ENCODE peak calls at places on chromosomes 6 and 20, in nine cellular contexts. G is hepatocyte; X is MM.1S; K is psoas muscle; Q is CD8-positive, alpha-beta T cell; U is astrocyte; T is esophagus squamous epithelium; S is Panc1; E is kidney. L is an unnamed sample. For H3K4me1, the result is how much of the 10 kb centered on the place peaks cover.

GRCh38 chr6:142819603-142820335 is 125.2 kb downstream of the HIVEP2 start:
- DNase-seq in G (no peak), X (peak), K (no peak), Q (no peak), U (peak), T (no peak), S (no peak), E (no peak), L (no peak)

GRCh38 chr6:163844352-163844751 is 429.8 kb downstream of the QKI start:
- DNase-seq in G (no peak), X (no peak), K (no peak), Q (no peak), U (no peak), T (no peak), S (no peak), E (no peak), L (no peak)

GRCh38 chr20:45095753-45096371 is 5.1 kb downstream of the KCNS1 start:
- DNase-seq in G (peak), X (peak), K (no peak), Q (peak), U (no peak), T (no peak), S (peak), E (no peak), L (peak)

GRCh38 chr6:2819115-2819514 is 22.5 kb downstream of the SERPINB1 start:
- DNase-seq in G (no peak), X (no peak), K (no peak), Q (no peak), U (no peak), T (no peak), S (no peak), E (no peak), L (no peak)

GRCh38 chr20:51528263-51529026 is 14.1 kb downstream of the NFATC2 start:
- DNase-seq in G (no peak), X (no peak), K (no peak), Q (peak), U (no peak), T (no peak), S (no peak), E (no peak), L (no peak)

GRCh38 chr6:1625352-1625773 is 15.6 kb downstream of the FOXC1 start:
- DNase-seq in G (no peak), X (no peak), K (no peak), Q (no peak), U (no peak), T (no peak), S (no peak), E (peak), L (no peak)

GRCh38 chr6:159267165-159267564 is 98.0 kb downstream of the FNDC1 start:
- DNase-seq in G (peak), X (no peak), K (no peak), Q (no peak), U (no peak), T (no peak), S (no peak), E (no peak), L (no peak)

GRCh38 chr6:116087437-116088027 is 13.1 kb upstream of the NT5DC1 start:
- DNase-seq in G (peak), X (peak), K (no peak), Q (no peak), U (peak), T (no peak), S (no peak), E (no peak), L (no peak)

GRCh38 chr20:40535816-40536215 is 153.2 kb downstream of the MAFB start:
- DNase-seq in G (no peak), X (no peak), K (no peak), Q (no peak), U (no peak), T (no peak), S (no peak), E (no peak), L (no peak)

GRCh38 chr6:170093658-170094596 is 197.0 kb downstream of the DLL1 start:
- DNase-seq in G (no peak), X (no peak), K (no peak), Q (no peak), U (no peak), T (no peak), S (no peak), E (peak), L (no peak)

GRCh38 chr6:16766836-16767745 is 5.8 kb upstream of the ATXN1 start:
- DNase-seq in G (no peak), X (no peak), K (no peak), Q (no peak), U (peak), T (no peak), S (no peak), E (no peak), L (no peak)

GRCh38 chr20:45313943-45314342 is 5.8 kb upstream of the MATN4 start:
- DNase-seq in G (no peak), X (no peak), K (no peak), Q (no peak), U (no peak), T (no peak), S (no peak), E (no peak), L (no peak)

GRCh38 chr6:120405947-120406346 is 928.3 kb downstream of the TBC1D32 start:
- DNase-seq in G (no peak), X (no peak), K (no peak), Q (no peak), U (no peak), T (no peak), S (no peak), E (no peak), L (no peak)

GRCh38 chr6:52760105-52760765 is 3.0 kb downstream of the GSTA2 start:
- DNase-seq in G (no peak), X (no peak), K (no peak), Q (no peak), U (no peak), T (no peak), S (no peak), E (no peak), L (no peak)

GRCh38 chr6:119535332-119535731 is 185.8 kb upstream of the MAN1A1 start:
- DNase-seq in G (no peak), X (no peak), K (no peak), Q (no peak), U (no peak), T (no peak), S (no peak), E (no peak), L (no peak)

GRCh38 chr20:63578224-63579016 is 4.4 kb upstream of the HELZ2 start:
- DNase-seq in G (no peak), X (no peak), K (no peak), Q (no peak), U (no peak), T (no peak), S (no peak), E (no peak), L (no peak)

GRCh38 chr6:26097268-26097875 is 10.1 kb downstream of the HFE start:
- DNase-seq in G (peak), X (peak), K (peak), Q (peak), U (no peak), T (no peak), S (no peak), E (no peak), L (peak)

GRCh38 chr6:158020811-158021210 is 39.1 kb downstream of the SYNJ2 start:
- DNase-seq in G (no peak), X (no peak), K (no peak), Q (no peak), U (no peak), T (no peak), S (no peak), E (no peak), L (no peak)

GRCh38 chr20:63691711-63692435 is 4.6 kb upstream of the TNFRSF6B start:
- DNase-seq in G (no peak), X (no peak), K (no peak), Q (no peak), U (no peak), T (no peak), S (no peak), E (peak), L (no peak)

GRCh38 chr20:35368616-35369423 is 43.0 kb downstream of the UQCC1 start:
- DNase-seq in G (no peak), X (peak), K (peak), Q (no peak), U (no peak), T (no peak), S (no peak), E (no peak), L (peak)

GRCh38 chr20:61932199-61932592 is 133.5 kb downstream of the TAF4 start:
- DNase-seq in G (no peak), X (no peak), K (no peak), Q (no peak), U (no peak), T (no peak), S (no peak), E (peak), L (no peak)

GRCh38 chr6:130796313-130796905 is 30.8 kb upstream of the SMLR1 start:
- DNase-seq in G (no peak), X (no peak), K (no peak), Q (no peak), U (peak), T (no peak), S (no peak), E (no peak), L (peak)

GRCh38 chr20:58251979-58252591 is 23.6 kb upstream of the ANKRD60 start:
- DNase-seq in G (peak), X (no peak), K (no peak), Q (no peak), U (peak), T (no peak), S (peak), E (no peak), L (no peak)

GRCh38 chr20:58127731-58128130 is 100.7 kb downstream of the ANKRD60 start:
- DNase-seq in G (no peak), X (no peak), K (no peak), Q (no peak), U (peak), T (no peak), S (no peak), E (no peak), L (no peak)

GRCh38 chr6:106225581-106225980 is 100.0 kb downstream of the ATG5 start:
- DNase-seq in G (no peak), X (no peak), K (no peak), Q (no peak), U (no peak), T (no peak), S (peak), E (no peak), L (no peak)

GRCh38 chr6:79570802-79571367 is 33.7 kb upstream of the LCA5 start:
- DNase-seq in G (peak), X (peak), K (no peak), Q (no peak), U (no peak), T (no peak), S (no peak), E (no peak), L (no peak)

GRCh38 chr6:22380236-22380635 is 83.4 kb upstream of the PRL start:
- DNase-seq in G (no peak), X (no peak), K (no peak), Q (no peak), U (no peak), T (no peak), S (no peak), E (no peak), L (no peak)

GRCh38 chr6:10487668-10488327 is 33.4 kb upstream of the GCNT2 start:
- DNase-seq in G (no peak), X (no peak), K (no peak), Q (no peak), U (no peak), T (no peak), S (no peak), E (peak), L (no peak)

GRCh38 chr6:26296857-26297648 is 67.9 kb upstream of the BTN3A2 start:
- DNase-seq in G (peak), X (no peak), K (no peak), Q (no peak), U (no peak), T (no peak), S (no peak), E (no peak), L (no peak)

GRCh38 chr20:32244150-32244823 is 33.2 kb upstream of the KIF3B start:
- DNase-seq in G (no peak), X (no peak), K (no peak), Q (no peak), U (no peak), T (no peak), S (no peak), E (no peak), L (no peak)
- H3K27ac ChIP-seq in G (no peak), X (no peak), K (no peak), Q (no peak), U (no peak), T (no peak), S (peak), E (no peak), L (no peak)

GRCh38 chr6:162416845-162417537 is 310.6 kb downstream of the PRKN start:
- DNase-seq in G (no peak), X (no peak), K (no peak), Q (no peak), U (no peak), T (no peak), S (no peak), E (no peak), L (no peak)

GRCh38 chr6:162421004-162421403 is 306.6 kb downstream of the PRKN start:
- DNase-seq in G (no peak), X (no peak), K (no peak), Q (no peak), U (no peak), T (no peak), S (no peak), E (no peak), L (no peak)

DNA sequence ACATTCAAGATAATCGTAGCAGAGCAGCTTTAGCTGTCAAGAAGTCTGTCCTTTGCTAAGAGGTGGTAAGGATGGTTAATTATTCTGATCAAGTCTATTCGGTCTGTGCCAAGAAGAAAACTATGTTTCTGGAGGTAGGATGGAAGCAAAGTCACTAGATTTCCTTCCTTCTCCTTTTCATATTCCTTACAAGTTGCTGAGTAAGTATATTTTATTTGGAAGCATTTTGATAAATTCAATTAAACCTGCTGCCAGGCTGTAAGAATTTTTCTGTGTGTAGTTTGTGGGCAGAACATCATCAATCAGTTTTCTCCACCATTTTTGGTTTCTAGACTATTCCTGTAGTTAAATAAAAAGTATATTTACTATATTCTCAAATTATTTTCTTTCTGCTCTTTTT is 311.3 kb downstream of the PRKN start:
- DNase-seq in G (no peak), X (no peak), K (no peak), Q (no peak), U (no peak), T (no peak), S (no peak), E (no peak), L (no peak)
- H3K4me1 ChIP-seq in G (under half), X (under half), K (under half), Q (under half), U (under half), T (under half), S (under half), E (under half), L (under half)

GRCh38 chr20:53786445-53787267 is 193.0 kb upstream of the ZNF217 start:
- DNase-seq in G (peak), X (no peak), K (no peak), Q (no peak), U (no peak), T (no peak), S (no peak), E (no peak), L (no peak)
- TF ChIP-seq CTCF in G (peak), X (no peak), K (no peak), Q (no peak), U (no peak), T (no peak), S (no peak), E (no peak), L (no peak)

GRCh38 chr6:27863962-27864905 is 48.0 kb downstream of the OR2B2 start:
- DNase-seq in G (no peak), X (no peak), K (no peak), Q (no peak), U (no peak), T (no peak), S (no peak), E (peak), L (no peak)
- H3K27ac ChIP-seq in G (no peak), X (peak), K (peak), Q (peak), U (peak), T (peak), S (peak), E (no peak), L (no peak)

GRCh38 chr20:32672982-32673727 is 586 bp downstream of the C20orf203 start:
- DNase-seq in G (no peak), X (peak), K (no peak), Q (no peak), U (no peak), T (no peak), S (no peak), E (no peak), L (no peak)
- H3K4me1 ChIP-seq in G (under half), X (half or more), K (under half), Q (under half), U (under half), T (under half), S (under half), E (under half), L (under half)

DNA sequence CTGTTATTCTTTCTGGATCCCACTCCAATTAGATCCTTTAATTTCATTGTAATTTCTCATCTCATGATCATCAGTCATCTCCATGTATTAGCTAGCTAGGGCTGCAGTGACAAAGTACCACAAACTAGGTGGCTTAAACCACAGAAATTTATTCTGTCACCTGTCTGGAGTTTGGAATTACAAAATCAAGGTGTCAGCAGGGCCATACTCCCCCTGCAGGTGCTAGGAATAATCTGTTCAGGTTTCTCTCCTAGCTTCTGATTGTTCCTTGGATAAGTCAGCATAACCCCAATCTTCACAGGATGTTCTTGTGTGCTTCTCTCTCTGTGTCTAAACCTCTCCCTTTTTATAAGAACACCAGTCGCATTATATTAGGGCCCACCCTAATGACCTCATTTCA is 40.4 kb downstream of the BEND6 start:
- DNase-seq in G (no peak), X (peak), K (no peak), Q (no peak), U (no peak), T (no peak), S (no peak), E (no peak), L (no peak)
- TF ChIP-seq CTCF in G (no peak), X (peak), K (no peak), Q (no peak), U (no peak), T (no peak), S (peak), E (no peak), L (no peak)

DNA sequence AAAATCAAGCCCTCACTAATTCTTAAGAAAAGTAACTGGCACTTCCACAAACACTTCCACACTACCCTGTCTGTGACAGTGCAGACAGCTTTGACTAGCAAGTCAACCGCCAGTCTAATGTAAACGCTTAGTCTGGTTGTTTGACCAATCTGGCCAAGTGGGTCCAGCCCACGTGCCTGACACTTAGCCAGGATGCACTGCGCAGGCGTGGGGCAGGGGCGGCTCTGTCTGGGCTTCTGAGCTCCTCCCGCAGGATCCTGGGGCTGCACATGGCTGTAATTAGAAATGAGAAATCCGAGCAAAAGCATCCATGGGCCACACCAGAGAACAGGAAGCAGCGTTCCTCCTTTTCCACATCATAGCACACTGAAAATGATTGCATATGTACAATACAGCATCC is 424.1 kb downstream of the FOXA2 start:
- DNase-seq in G (no peak), X (no peak), K (no peak), Q (no peak), U (no peak), T (no peak), S (no peak), E (no peak), L (no peak)
- H3K27ac ChIP-seq in G (no peak), X (no peak), K (no peak), Q (no peak), U (no peak), T (no peak), S (no peak), E (no peak), L (no peak)

DNA sequence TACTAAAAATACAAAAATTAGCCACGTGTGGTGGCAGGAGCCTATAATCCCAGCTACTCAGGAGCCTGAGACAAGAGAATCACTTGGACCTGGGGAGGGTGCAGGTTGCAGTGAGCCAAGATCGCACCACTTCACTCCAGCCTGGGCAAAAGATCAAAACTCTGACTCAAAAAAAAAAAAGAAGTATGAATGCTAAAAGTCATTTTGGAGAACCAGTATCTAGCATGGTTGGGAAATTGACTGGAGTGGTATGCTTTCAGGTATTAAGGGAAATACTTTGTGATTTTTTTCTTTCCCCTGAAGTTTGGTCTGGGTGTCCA is 30.1 kb downstream of the PCMT1 start:
- DNase-seq in G (no peak), X (no peak), K (no peak), Q (no peak), U (peak), T (no peak), S (no peak), E (no peak), L (peak)
- H3K4me1 ChIP-seq in G (under half), X (under half), K (under half), Q (under half), U (under half), T (under half), S (under half), E (under half), L (under half)

L was measured in heart right ventricle.